ENCODE peak calls at places on chromosomes 16 and 17, in seven cellular contexts. One of them, this sample, is unnamed.
A peak's percentile ranks its signal among the peaks of the same experiment; 100 is the strongest.

GRCh38 chr16:62709856-62710255 is 673.6 kb upstream of the CDH8 start:
- DNase-seq in DMS79: no peak
- DNase-seq in endothelial cell: no peak
- DNase-seq in right lobe of liver: no peak
- DNase-seq in MCF 10A: no peak
- DNase-seq in GM23248: no peak
- DNase-seq in HTR-8/SVneo: no peak
- DNase-seq in this sample: no peak

GRCh38 chr17:43171761-43172487 is 910 bp downstream of the NBR1 start:
- DNase-seq in HTR-8/SVneo: peak; percentile 64
- DNase-seq in DMS79: peak; percentile 31
- DNase-seq in GM23248: peak; percentile 94
- DNase-seq in MCF 10A: peak; percentile 86
- DNase-seq in right lobe of liver: no peak
- DNase-seq in endothelial cell: peak; percentile 20
- DNase-seq in this sample: peak; percentile 17

GRCh38 chr17:17090642-17091103 is 48.4 kb downstream of the MPRIP start:
- DNase-seq in right lobe of liver: peak; percentile 45
- DNase-seq in endothelial cell: no peak
- DNase-seq in DMS79: no peak
- DNase-seq in MCF 10A: peak; percentile 75
- DNase-seq in HTR-8/SVneo: no peak
- DNase-seq in GM23248: no peak
- DNase-seq in this sample: no peak

GRCh38 chr16:11686713-11687112 is 18.5 kb downstream of the SNN start:
- DNase-seq in MCF 10A: no peak
- DNase-seq in endothelial cell: no peak
- DNase-seq in DMS79: no peak
- DNase-seq in right lobe of liver: no peak
- DNase-seq in GM23248: no peak
- DNase-seq in HTR-8/SVneo: no peak
- DNase-seq in this sample: no peak

GRCh38 chr17:44353656-44354331 is 8.7 kb downstream of the GRN start:
- DNase-seq in GM23248: peak; percentile 75
- DNase-seq in right lobe of liver: no peak
- DNase-seq in MCF 10A: no peak
- DNase-seq in endothelial cell: no peak
- DNase-seq in DMS79: no peak
- DNase-seq in HTR-8/SVneo: no peak
- DNase-seq in this sample: no peak

GRCh38 chr17:77308768-77309726 is 168.3 kb downstream of the SEC14L1 start:
- DNase-seq in HTR-8/SVneo: no peak
- DNase-seq in GM23248: peak; percentile 97
- DNase-seq in MCF 10A: peak; percentile 42
- DNase-seq in DMS79: no peak
- DNase-seq in right lobe of liver: peak; percentile 33
- DNase-seq in endothelial cell: no peak
- DNase-seq in this sample: peak; percentile 37

GRCh38 chr17:41966453-41967140 is at the start of gene CNP:
- DNase-seq in endothelial cell: peak; percentile 90
- DNase-seq in DMS79: peak; percentile 65
- DNase-seq in MCF 10A: peak; percentile 88
- DNase-seq in right lobe of liver: peak; percentile 94
- DNase-seq in GM23248: peak; percentile 98
- DNase-seq in HTR-8/SVneo: peak; percentile 98
- DNase-seq in this sample: peak; percentile 91

GRCh38 chr17:42917236-42917603 is 16.6 kb downstream of the G6PC1 start:
- DNase-seq in endothelial cell: no peak
- DNase-seq in MCF 10A: no peak
- DNase-seq in GM23248: no peak
- DNase-seq in right lobe of liver: no peak
- DNase-seq in DMS79: no peak
- DNase-seq in HTR-8/SVneo: no peak
- DNase-seq in this sample: no peak

GRCh38 chr17:21162394-21162775 is 35.6 kb downstream of the DHRS7B start:
- DNase-seq in DMS79: no peak
- DNase-seq in HTR-8/SVneo: no peak
- DNase-seq in endothelial cell: no peak
- DNase-seq in MCF 10A: no peak
- DNase-seq in right lobe of liver: no peak
- DNase-seq in GM23248: peak; percentile 62
- DNase-seq in this sample: no peak

GRCh38 chr16:84475643-84476240 is 28.7 kb downstream of the MEAK7 start:
- DNase-seq in MCF 10A: no peak
- DNase-seq in endothelial cell: no peak
- DNase-seq in right lobe of liver: no peak
- DNase-seq in GM23248: no peak
- DNase-seq in DMS79: no peak
- DNase-seq in HTR-8/SVneo: no peak
- DNase-seq in this sample: no peak

GRCh38 chr16:14539156-14539555 is 90.9 kb downstream of the PARN start:
- DNase-seq in MCF 10A: no peak
- DNase-seq in DMS79: no peak
- DNase-seq in HTR-8/SVneo: no peak
- DNase-seq in GM23248: no peak
- DNase-seq in right lobe of liver: no peak
- DNase-seq in endothelial cell: no peak
- DNase-seq in this sample: no peak

GRCh38 chr16:61834082-61834481 is 202.2 kb downstream of the CDH8 start:
- DNase-seq in GM23248: no peak
- DNase-seq in MCF 10A: no peak
- DNase-seq in right lobe of liver: no peak
- DNase-seq in endothelial cell: no peak
- DNase-seq in DMS79: no peak
- DNase-seq in HTR-8/SVneo: no peak
- DNase-seq in this sample: no peak

GRCh38 chr17:31525801-31526549 is 134.5 kb downstream of the RAB11FIP4 start:
- DNase-seq in HTR-8/SVneo: no peak
- DNase-seq in right lobe of liver: peak; percentile 56
- DNase-seq in MCF 10A: peak; percentile 29
- DNase-seq in GM23248: peak; percentile 39
- DNase-seq in DMS79: no peak
- DNase-seq in endothelial cell: peak; percentile 53
- DNase-seq in this sample: peak; percentile 44

GRCh38 chr16:11177578-11178130 is 78.3 kb downstream of the SOCS1 start:
- DNase-seq in HTR-8/SVneo: no peak
- DNase-seq in DMS79: no peak
- DNase-seq in GM23248: no peak
- DNase-seq in right lobe of liver: no peak
- DNase-seq in endothelial cell: no peak
- DNase-seq in MCF 10A: no peak
- DNase-seq in this sample: no peak

GRCh38 chr16:23317751-23318150 is 15.6 kb downstream of the SCNN1B start:
- DNase-seq in right lobe of liver: no peak
- DNase-seq in endothelial cell: no peak
- DNase-seq in HTR-8/SVneo: no peak
- DNase-seq in DMS79: no peak
- DNase-seq in MCF 10A: no peak
- DNase-seq in GM23248: no peak
- DNase-seq in this sample: no peak

GRCh38 chr16:72877374-72878028 is 170.4 kb downstream of the ZFHX3 start:
- DNase-seq in HTR-8/SVneo: peak; percentile 93
- DNase-seq in GM23248: peak; percentile 69
- DNase-seq in right lobe of liver: no peak
- DNase-seq in MCF 10A: peak; percentile 94
- DNase-seq in DMS79: no peak
- DNase-seq in endothelial cell: no peak
- DNase-seq in this sample: no peak

GRCh38 chr16:11183035-11183812 is 72.8 kb downstream of the SOCS1 start:
- DNase-seq in endothelial cell: no peak
- DNase-seq in GM23248: no peak
- DNase-seq in MCF 10A: no peak
- DNase-seq in HTR-8/SVneo: no peak
- DNase-seq in DMS79: no peak
- DNase-seq in right lobe of liver: peak; percentile 41
- DNase-seq in this sample: no peak

GRCh38 chr17:76953926-76954325 is 85.7 kb downstream of the MGAT5B start:
- DNase-seq in HTR-8/SVneo: no peak
- DNase-seq in GM23248: no peak
- DNase-seq in DMS79: peak; percentile 18
- DNase-seq in endothelial cell: no peak
- DNase-seq in right lobe of liver: no peak
- DNase-seq in MCF 10A: no peak
- DNase-seq in this sample: no peak

GRCh38 chr17:33667052-33667509 is 374.0 kb upstream of the ASIC2 start:
- DNase-seq in DMS79: no peak
- DNase-seq in endothelial cell: no peak
- DNase-seq in GM23248: no peak
- DNase-seq in HTR-8/SVneo: no peak
- DNase-seq in MCF 10A: no peak
- DNase-seq in right lobe of liver: no peak
- DNase-seq in this sample: no peak

GRCh38 chr17:17235212-17236174 is 1.5 kb downstream of the FLCN start:
- DNase-seq in GM23248: peak; percentile 76
- DNase-seq in right lobe of liver: no peak
- DNase-seq in HTR-8/SVneo: no peak
- DNase-seq in MCF 10A: no peak
- DNase-seq in endothelial cell: no peak
- DNase-seq in DMS79: peak; percentile 40
- DNase-seq in this sample: no peak

GRCh38 chr17:2253768-2254406 is 49.7 kb downstream of the SMG6 start:
- DNase-seq in HTR-8/SVneo: no peak
- DNase-seq in endothelial cell: no peak
- DNase-seq in DMS79: no peak
- DNase-seq in GM23248: no peak
- DNase-seq in MCF 10A: no peak
- DNase-seq in right lobe of liver: no peak
- DNase-seq in this sample: no peak

GRCh38 chr17:65064452-65065019 is 8.0 kb upstream of the GNA13 start:
- DNase-seq in HTR-8/SVneo: no peak
- DNase-seq in endothelial cell: no peak
- DNase-seq in GM23248: peak; percentile 72
- DNase-seq in DMS79: no peak
- DNase-seq in right lobe of liver: no peak
- DNase-seq in MCF 10A: peak; percentile 80
- DNase-seq in this sample: no peak

GRCh38 chr16:5328546-5328945 is 231.0 kb upstream of the EEF2KMT start:
- DNase-seq in right lobe of liver: no peak
- DNase-seq in GM23248: no peak
- DNase-seq in endothelial cell: no peak
- DNase-seq in DMS79: no peak
- DNase-seq in MCF 10A: no peak
- DNase-seq in HTR-8/SVneo: no peak
- DNase-seq in this sample: peak; percentile 32

GRCh38 chr16:24540575-24541240 is 1.3 kb downstream of the RBBP6 start:
- DNase-seq in GM23248: peak; percentile 55
- DNase-seq in DMS79: no peak
- DNase-seq in HTR-8/SVneo: no peak
- DNase-seq in endothelial cell: no peak
- DNase-seq in right lobe of liver: no peak
- DNase-seq in MCF 10A: peak; percentile 34
- DNase-seq in this sample: no peak

GRCh38 chr17:67639555-67639954 is 78.2 kb upstream of the NOL11 start:
- DNase-seq in endothelial cell: no peak
- DNase-seq in right lobe of liver: no peak
- DNase-seq in DMS79: no peak
- DNase-seq in GM23248: no peak
- DNase-seq in HTR-8/SVneo: no peak
- DNase-seq in MCF 10A: no peak
- DNase-seq in this sample: no peak

GRCh38 chr17:76561332-76561731 is 21.5 kb downstream of the PRCD start:
- DNase-seq in endothelial cell: no peak
- DNase-seq in GM23248: peak; percentile 5
- DNase-seq in DMS79: no peak
- DNase-seq in right lobe of liver: no peak
- DNase-seq in HTR-8/SVneo: no peak
- DNase-seq in MCF 10A: no peak
- DNase-seq in this sample: no peak

GRCh38 chr16:47711809-47712208 is 250.7 kb downstream of the PHKB start:
- DNase-seq in DMS79: no peak
- DNase-seq in endothelial cell: no peak
- DNase-seq in MCF 10A: no peak
- DNase-seq in GM23248: no peak
- DNase-seq in right lobe of liver: no peak
- DNase-seq in HTR-8/SVneo: no peak
- DNase-seq in this sample: no peak

GRCh38 chr17:43547659-43548256 is 1.6 kb upstream of the ETV4 start:
- DNase-seq in DMS79: peak; percentile 18
- DNase-seq in GM23248: no peak
- DNase-seq in right lobe of liver: no peak
- DNase-seq in MCF 10A: peak; percentile 31
- DNase-seq in endothelial cell: no peak
- DNase-seq in HTR-8/SVneo: no peak
- DNase-seq in this sample: no peak